ENCODE peak calls at places on chromosomes 4 and X, in six cellular contexts. X, O, E, R, L and C are unnamed samples.

GRCh38 chr4:11480683-11481082 is 52.0 kb upstream of the HS3ST1 start:
- DNase-seq in X (no peak), O (no peak), E (no peak), R (no peak), L (no peak), C (no peak)

GRCh38 chrX:16826207-16826606 is 39.9 kb downstream of the TXLNG start:
- DNase-seq in X (no peak), O (no peak), E (no peak), R (no peak), L (peak), C (no peak)

GRCh38 chrX:154481195-154481594 is 2.1 kb upstream of the LAGE3 start:
- DNase-seq in X (no peak), O (peak), E (no peak), R (no peak), L (no peak), C (no peak)

GRCh38 chrX:130170752-130171445 is 863 bp upstream of the RAB33A start:
- DNase-seq in X (no peak), O (peak), E (no peak), R (no peak), L (no peak), C (no peak)

GRCh38 chrX:54529166-54529558 is 857 bp upstream of the GNL3L start:
- DNase-seq in X (no peak), O (no peak), E (no peak), R (no peak), L (no peak), C (no peak)

GRCh38 chr4:34009951-34010350 is 2234.4 kb downstream of the ARAP2 start:
- DNase-seq in X (no peak), O (no peak), E (no peak), R (no peak), L (no peak), C (no peak)

GRCh38 chrX:12771445-12772069 is 19.7 kb upstream of the PRPS2 start:
- DNase-seq in X (no peak), O (no peak), E (peak), R (no peak), L (no peak), C (no peak)

GRCh38 chr4:158845166-158846041 is 76.6 kb downstream of the FNIP2 start:
- DNase-seq in X (no peak), O (no peak), E (no peak), R (no peak), L (no peak), C (no peak)

GRCh38 chr4:164807611-164808010 is 53.7 kb downstream of the SMIM31 start:
- DNase-seq in X (no peak), O (no peak), E (no peak), R (no peak), L (no peak), C (no peak)

GRCh38 chr4:34181891-34182290 is 2062.4 kb downstream of the ARAP2 start:
- DNase-seq in X (no peak), O (no peak), E (no peak), R (no peak), L (no peak), C (no peak)

GRCh38 chr4:146318894-146319293 is 104.6 kb downstream of the REELD1 start:
- DNase-seq in X (no peak), O (no peak), E (no peak), R (no peak), L (no peak), C (no peak)

GRCh38 chrX:327660-328126 is 9.1 kb upstream of the GTPBP6 start:
- DNase-seq in X (no peak), O (no peak), E (peak), R (peak), L (no peak), C (no peak)

GRCh38 chr4:89334311-89334710 is 26.7 kb upstream of the GPRIN3 start:
- DNase-seq in X (no peak), O (no peak), E (no peak), R (no peak), L (no peak), C (no peak)

GRCh38 chrX:10841579-10841978 is 221.2 kb upstream of the MID1 start:
- DNase-seq in X (no peak), O (peak), E (no peak), R (no peak), L (no peak), C (peak)

GRCh38 chrX:47743504-47743903 is 84.5 kb upstream of the UXT start:
- DNase-seq in X (no peak), O (peak), E (no peak), R (no peak), L (no peak), C (no peak)

GRCh38 chrX:103254171-103254824 is 657 bp downstream of the TCEAL8 start:
- DNase-seq in X (peak), O (no peak), E (peak), R (no peak), L (no peak), C (no peak)

GRCh38 chr4:2863649-2864048 is 20.0 kb downstream of the ADD1 start:
- DNase-seq in X (no peak), O (no peak), E (no peak), R (no peak), L (no peak), C (no peak)

GRCh38 chr4:154720618-154721267 is 23.1 kb upstream of the LRAT start:
- DNase-seq in X (no peak), O (no peak), E (no peak), R (no peak), L (no peak), C (no peak)

GRCh38 chr4:13866881-13867280 is 239.4 kb upstream of the BOD1L1 start:
- DNase-seq in X (no peak), O (no peak), E (no peak), R (no peak), L (peak), C (no peak)

GRCh38 chr4:139902328-139903217 is 237.0 kb downstream of the MGST2 start:
- DNase-seq in X (no peak), O (no peak), E (no peak), R (no peak), L (no peak), C (no peak)

GRCh38 chr4:109683621-109684253 is 19.5 kb downstream of the CASP6 start:
- DNase-seq in X (no peak), O (no peak), E (no peak), R (no peak), L (no peak), C (no peak)

GRCh38 chr4:125705681-125706080 is 390.9 kb downstream of the FAT4 start:
- DNase-seq in X (no peak), O (peak), E (no peak), R (no peak), L (no peak), C (no peak)

GRCh38 chrX:118221257-118221656 is 104.6 kb upstream of the KLHL13 start:
- DNase-seq in X (no peak), O (no peak), E (no peak), R (no peak), L (no peak), C (no peak)

GRCh38 chr4:72767903-72768817 is 199.1 kb upstream of the ADAMTS3 start:
- DNase-seq in X (no peak), O (peak), E (no peak), R (no peak), L (peak), C (no peak)

GRCh38 chr4:128386761-128387599 is 99.4 kb upstream of the PGRMC2 start:
- DNase-seq in X (peak), O (peak), E (peak), R (peak), L (peak), C (peak)

GRCh38 chrX:22135171-22135711 is 103.1 kb downstream of the PHEX start:
- DNase-seq in X (peak), O (peak), E (no peak), R (no peak), L (no peak), C (no peak)

GRCh38 chrX:25015486-25016360 is at the start of gene ARX:
- DNase-seq in X (no peak), O (no peak), E (peak), R (no peak), L (no peak), C (no peak)

GRCh38 chrX:107571296-107571998 is 56.9 kb upstream of the PRPS1 start:
- DNase-seq in X (no peak), O (peak), E (peak), R (no peak), L (peak), C (peak)

GRCh38 chr4:121236353-121237068 is 72.4 kb upstream of the TNIP3 start:
- DNase-seq in X (no peak), O (no peak), E (no peak), R (no peak), L (no peak), C (no peak)

GRCh38 chr4:84578540-84579409 is 4.2 kb upstream of the CDS1 start:
- DNase-seq in X (no peak), O (no peak), E (no peak), R (no peak), L (peak), C (no peak)

GRCh38 chrX:41381685-41382084 is 47.7 kb downstream of the DDX3X start:
- DNase-seq in X (peak), O (peak), E (no peak), R (peak), L (peak), C (peak)

GRCh38 chrX:131802836-131803626 is 220.1 kb upstream of the STK26 start:
- DNase-seq in X (peak), O (peak), E (peak), R (no peak), L (peak), C (no peak)

GRCh38 chrX:27251369-27251768 is 211.8 kb downstream of the PPP4R3C start:
- DNase-seq in X (no peak), O (no peak), E (no peak), R (no peak), L (no peak), C (no peak)

GRCh38 chr4:184911310-184911709 is 85.5 kb upstream of the ACSL1 start:
- DNase-seq in X (no peak), O (no peak), E (no peak), R (no peak), L (peak), C (no peak)

GRCh38 chr4:107896158-107896645 is 35.1 kb upstream of the CYP2U1 start:
- DNase-seq in X (no peak), O (peak), E (no peak), R (no peak), L (peak), C (peak)

GRCh38 chrX:10755477-10756334 is 135.3 kb upstream of the MID1 start:
- DNase-seq in X (no peak), O (peak), E (no peak), R (no peak), L (no peak), C (peak)

GRCh38 chrX:18566748-18567147 is 105.2 kb downstream of the RS1 start:
- DNase-seq in X (no peak), O (no peak), E (no peak), R (no peak), L (no peak), C (no peak)

GRCh38 chr4:81085979-81086378 is 55.5 kb downstream of the BMP3 start:
- DNase-seq in X (no peak), O (no peak), E (no peak), R (no peak), L (no peak), C (no peak)
- TF ChIP-seq CTCF in X (no peak), O (no peak), E (no peak), R (no peak), L (no peak), C (no peak)

GRCh38 chr4:98546910-98547544 is 111.4 kb downstream of the TSPAN5 start:
- DNase-seq in X (peak), O (peak), E (no peak), R (no peak), L (peak), C (no peak)
- TF ChIP-seq CTCF in X (no peak), O (peak), E (no peak), R (no peak), L (peak), C (peak)

GRCh38 chr4:152540293-152540674 is 4.4 kb upstream of the FBXW7 start:
- DNase-seq in X (no peak), O (no peak), E (no peak), R (no peak), L (no peak), C (no peak)
- TF ChIP-seq CTCF in X (no peak), O (no peak), E (no peak), R (no peak), L (no peak), C (no peak)

GRCh38 chrX:111360839-111361238 is 51.2 kb downstream of the DCX start:
- DNase-seq in X (no peak), O (no peak), E (no peak), R (no peak), L (no peak), C (no peak)
- TF ChIP-seq CTCF in X (no peak), O (no peak), E (no peak), R (no peak), L (no peak), C (no peak)

GRCh38 chr4:68872442-68873217 is 56.8 kb downstream of the UGT2B10 start:
- DNase-seq in X (no peak), O (no peak), E (no peak), R (no peak), L (no peak), C (no peak)

GRCh38 chr4:68869274-68869773 is 53.5 kb downstream of the UGT2B10 start:
- DNase-seq in X (no peak), O (no peak), E (no peak), R (no peak), L (no peak), C (no peak)

GRCh38 chr4:68874507-68874906 is 58.7 kb downstream of the UGT2B10 start:
- DNase-seq in X (no peak), O (no peak), E (no peak), R (no peak), L (no peak), C (no peak)

GRCh38 chr4:68871772-68872441 is 56.1 kb downstream of the UGT2B10 start:
- DNase-seq in X (no peak), O (no peak), E (no peak), R (no peak), L (no peak), C (no peak)

DNA sequence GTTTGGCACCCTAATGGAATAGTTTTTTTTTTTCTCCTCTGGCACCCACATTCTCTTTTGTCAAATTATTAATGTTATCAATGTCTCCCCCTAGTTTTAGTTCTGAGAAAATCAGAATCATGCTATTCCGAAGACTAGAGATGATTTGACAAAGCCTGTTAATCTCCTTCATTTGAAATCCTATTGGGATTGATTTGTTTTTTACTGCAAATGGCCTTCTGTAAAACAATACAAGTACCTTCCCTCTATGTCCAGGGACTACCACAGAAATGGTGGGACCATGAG is 57.4 kb downstream of the UGT2B10 start:
- DNase-seq in X (no peak), O (no peak), E (no peak), R (no peak), L (no peak), C (no peak)
- TF ChIP-seq CTCF in X (no peak), O (no peak), E (no peak), R (no peak), L (no peak), C (no peak)

DNA sequence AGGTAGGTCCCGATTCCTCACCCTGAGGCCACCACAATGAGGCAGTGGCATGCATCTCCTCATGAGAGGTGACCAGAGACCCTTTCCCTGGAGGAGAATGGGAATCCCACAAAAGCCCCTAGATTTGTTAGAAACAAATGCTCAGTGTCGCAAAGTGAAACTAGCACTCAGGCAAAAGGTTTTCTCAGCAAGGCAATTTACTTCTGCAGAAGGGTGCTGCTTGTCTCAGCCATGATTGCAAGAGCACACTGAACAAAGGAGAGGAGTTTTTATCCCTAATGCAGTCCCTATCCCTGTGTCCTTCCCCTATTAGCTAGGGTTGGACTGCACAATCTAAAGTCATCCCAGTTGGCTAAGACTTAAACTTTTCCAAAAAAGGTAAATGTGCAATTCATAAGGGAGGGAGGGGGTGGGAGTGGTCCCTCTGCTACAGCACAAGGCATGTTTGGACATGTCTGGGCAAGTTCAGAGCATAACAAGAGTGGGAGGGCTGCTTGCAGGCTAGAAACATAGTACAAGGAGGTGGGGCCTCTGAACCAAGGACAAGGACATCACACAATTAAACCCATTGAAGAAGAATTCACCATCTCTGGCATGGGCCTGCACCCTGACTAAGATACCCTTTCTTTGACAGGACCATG is 185.3 kb downstream of the CCNG2 start:
- DNase-seq in X (no peak), O (no peak), E (no peak), R (no peak), L (no peak), C (no peak)
- TF ChIP-seq CTCF in X (no peak), O (no peak), E (no peak), R (no peak), L (no peak), C (no peak)

DNA sequence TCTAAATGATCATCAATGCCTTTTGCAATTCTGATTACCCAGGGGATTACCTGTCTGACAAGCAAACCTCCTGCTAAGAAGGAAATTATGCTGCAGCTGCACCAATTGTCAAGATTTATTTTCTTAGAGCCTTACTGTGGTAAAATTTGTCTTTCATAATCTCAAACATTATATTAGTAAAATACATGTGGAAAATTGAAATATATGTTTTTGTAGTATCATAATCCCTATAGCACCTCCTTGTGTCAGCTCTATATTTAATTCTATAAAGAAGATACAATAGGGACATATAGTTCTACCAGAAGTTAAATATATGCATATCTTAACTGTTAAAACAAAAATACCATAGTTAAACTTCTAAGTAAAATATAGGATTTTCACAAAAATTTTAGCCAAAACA is 655.6 kb upstream of the PCDH10 start:
- DNase-seq in X (no peak), O (no peak), E (no peak), R (no peak), L (no peak), C (no peak)
- TF ChIP-seq CTCF in X (no peak), O (no peak), E (no peak), R (no peak), L (no peak), C (no peak)

GRCh38 chr4:7677086-7677485 is 242.4 kb upstream of the PSAPL1 start:
- DNase-seq in X (no peak), O (peak), E (peak), R (no peak), L (no peak), C (no peak)

GRCh38 chr4:7675612-7676320 is 241.0 kb upstream of the PSAPL1 start:
- DNase-seq in X (no peak), O (peak), E (peak), R (no peak), L (no peak), C (no peak)

GRCh38 chr4:7674706-7675105 is 240.0 kb upstream of the PSAPL1 start:
- DNase-seq in X (no peak), O (peak), E (peak), R (no peak), L (no peak), C (no peak)

GRCh38 chr4:7676376-7676775 is 241.6 kb upstream of the PSAPL1 start:
- DNase-seq in X (no peak), O (peak), E (no peak), R (no peak), L (no peak), C (no peak)

GRCh38 chr4:7675136-7675535 is 240.4 kb upstream of the PSAPL1 start:
- DNase-seq in X (no peak), O (no peak), E (peak), R (no peak), L (no peak), C (no peak)
- TF ChIP-seq CTCF in X (no peak), O (no peak), E (no peak), R (no peak), L (no peak), C (no peak)